ENCODE peak calls at places on chromosomes 4 and X, in six cellular contexts. One of them, this sample, is unnamed.

GRCh38 chr4:113064244-113064643 is 14.8 kb downstream of the ANK2 start:
- DNase-seq in heart left ventricle: no peak
- DNase-seq in cardiac fibroblast: no peak
- DNase-seq in HS-5: no peak
- DNase-seq in IMR-90: no peak
- DNase-seq in NCI-H1694 treated with DMSO at 0.1 percent for 48 hours: no peak
- DNase-seq in this sample: no peak

GRCh38 chr4:52054254-52054653 is 3.1 kb downstream of the SPATA18 start:
- DNase-seq in HS-5: no peak
- DNase-seq in IMR-90: no peak
- DNase-seq in heart left ventricle: no peak
- DNase-seq in NCI-H1694 treated with DMSO at 0.1 percent for 48 hours: no peak
- DNase-seq in cardiac fibroblast: no peak
- DNase-seq in this sample: no peak

GRCh38 chr4:119103263-119103662 is 32.4 kb upstream of the MYOZ2 start:
- DNase-seq in IMR-90: peak; percentile 99
- DNase-seq in HS-5: peak; percentile 88
- DNase-seq in NCI-H1694 treated with DMSO at 0.1 percent for 48 hours: no peak
- DNase-seq in cardiac fibroblast: peak; percentile 99
- DNase-seq in heart left ventricle: no peak
- DNase-seq in this sample: peak; percentile 98

GRCh38 chr4:165364452-165365080 is 14.2 kb upstream of the CPE start:
- DNase-seq in IMR-90: no peak
- DNase-seq in cardiac fibroblast: peak; percentile 32
- DNase-seq in heart left ventricle: no peak
- DNase-seq in HS-5: no peak
- DNase-seq in NCI-H1694 treated with DMSO at 0.1 percent for 48 hours: no peak
- DNase-seq in this sample: no peak

GRCh38 chr4:1116837-1117236 is 3.5 kb upstream of the RNF212 start:
- DNase-seq in HS-5: no peak
- DNase-seq in cardiac fibroblast: no peak
- DNase-seq in heart left ventricle: no peak
- DNase-seq in IMR-90: no peak
- DNase-seq in NCI-H1694 treated with DMSO at 0.1 percent for 48 hours: no peak
- DNase-seq in this sample: no peak

GRCh38 chrX:13535371-13535770 is 34.0 kb upstream of the EGFL6 start:
- DNase-seq in NCI-H1694 treated with DMSO at 0.1 percent for 48 hours: no peak
- DNase-seq in heart left ventricle: no peak
- DNase-seq in IMR-90: no peak
- DNase-seq in HS-5: no peak
- DNase-seq in cardiac fibroblast: no peak
- DNase-seq in this sample: no peak

GRCh38 chrX:39736219-39737211 is 361.2 kb downstream of the BCOR start:
- DNase-seq in NCI-H1694 treated with DMSO at 0.1 percent for 48 hours: no peak
- DNase-seq in HS-5: no peak
- DNase-seq in heart left ventricle: peak; percentile 91
- DNase-seq in IMR-90: peak; percentile 75
- DNase-seq in cardiac fibroblast: peak; percentile 95
- DNase-seq in this sample: peak; percentile 65

GRCh38 chrX:4932790-4933189 is 1219.3 kb upstream of the PRKX start:
- DNase-seq in NCI-H1694 treated with DMSO at 0.1 percent for 48 hours: no peak
- DNase-seq in IMR-90: no peak
- DNase-seq in HS-5: no peak
- DNase-seq in heart left ventricle: no peak
- DNase-seq in cardiac fibroblast: peak; percentile 9
- DNase-seq in this sample: no peak

GRCh38 chr4:94603170-94603747 is 151.5 kb downstream of the PDLIM5 start:
- DNase-seq in HS-5: peak; percentile 25
- DNase-seq in heart left ventricle: no peak
- DNase-seq in NCI-H1694 treated with DMSO at 0.1 percent for 48 hours: no peak
- DNase-seq in cardiac fibroblast: peak; percentile 83
- DNase-seq in IMR-90: peak; percentile 96
- DNase-seq in this sample: peak; percentile 61

GRCh38 chrX:71118032-71118984 is at the start of gene MED12:
- DNase-seq in cardiac fibroblast: peak; percentile 70
- DNase-seq in HS-5: peak; percentile 25
- DNase-seq in NCI-H1694 treated with DMSO at 0.1 percent for 48 hours: peak; percentile 56
- DNase-seq in IMR-90: peak; percentile 75
- DNase-seq in heart left ventricle: peak; percentile 88
- DNase-seq in this sample: peak; percentile 77